ENCODE peak calls at places on chromosomes 5 and 9, in eight cellular contexts. B, D, K, C, Z, A, Y and T are unnamed samples.
A peak's percentile ranks its signal among the peaks of the same experiment; 100 is the strongest.

GRCh38 chr9:138059196-138059595 is 181.6 kb downstream of the CACNA1B start:
- DNase-seq in A (no peak), D (no peak), B (no peak), Y (no peak), K (no peak), C (no peak), Z (no peak), T (no peak)

GRCh38 chr5:45260292-45260691 is 435.9 kb downstream of the HCN1 start:
- DNase-seq in C (no peak), D (no peak), B (no peak), Z (no peak), K (no peak), A (no peak), Y (no peak), T (no peak)

GRCh38 chr5:178437296-178438075 is 152.7 kb downstream of the COL23A1 start:
- DNase-seq in Y (no peak), K (no peak), B (no peak), Z (no peak), A (no peak), D (no peak), C (no peak), T (no peak)

GRCh38 chr5:16756692-16757091 is 139.9 kb upstream of the RETREG1 start:
- DNase-seq in Y (no peak), D (no peak), C (no peak), K (no peak), A (no peak), Z (no peak), B (no peak), T (no peak)

GRCh38 chr5:175689147-175689991 is 31.5 kb downstream of the HRH2 start:
- DNase-seq in Z (no peak), D (no peak), B (peak; percentile 28), C (no peak), A (no peak), K (no peak), Y (no peak), T (no peak)

GRCh38 chr5:103101079-103101732 is 18.7 kb downstream of the GIN1 start:
- DNase-seq in C (no peak), B (no peak), A (no peak), K (no peak), D (peak; percentile 5), Z (no peak), Y (no peak), T (no peak)

GRCh38 chr9:106588601-106589000 is 274.4 kb upstream of the ZNF462 start:
- DNase-seq in D (no peak), B (peak; percentile 7), Y (peak; percentile 32), Z (no peak), C (no peak), K (no peak), A (no peak), T (no peak)

GRCh38 chr9:113785334-113785733 is 90.8 kb upstream of the ZNF618 start:
- DNase-seq in Y (no peak), K (no peak), D (no peak), Z (no peak), C (no peak), A (no peak), B (no peak), T (no peak)

GRCh38 chr5:176413255-176413565 is 3.1 kb downstream of the CLTB start:
- DNase-seq in B (peak; percentile 56), Y (peak; percentile 44), D (peak; percentile 64), A (no peak), K (no peak), Z (no peak), C (no peak), T (no peak)

GRCh38 chr9:19102181-19102630 is 498 bp downstream of the HAUS6 start:
- DNase-seq in Z (peak; percentile 40), B (no peak), A (no peak), D (no peak), Y (no peak), C (peak; percentile 20), K (peak; percentile 63), T (peak; percentile 54)

GRCh38 chr5:5014836-5015235 is 125.3 kb upstream of the ADAMTS16 start:
- DNase-seq in Z (no peak), D (no peak), C (no peak), B (peak; percentile 68), A (no peak), K (no peak), Y (peak; percentile 90), T (peak; percentile 23)

GRCh38 chr5:158384535-158385421 is 525.8 kb upstream of the CLINT1 start:
- DNase-seq in D (peak; percentile 96), C (no peak), Y (peak; percentile 96), B (peak; percentile 99), Z (no peak), A (no peak), K (no peak), T (no peak)

GRCh38 chr5:107772418-107773310 is 101.9 kb upstream of the EFNA5 start:
- DNase-seq in K (no peak), A (no peak), D (no peak), C (no peak), B (no peak), Y (no peak), Z (no peak), T (no peak)

GRCh38 chr9:123955637-123956036 is 25.7 kb upstream of the DENND1A start:
- DNase-seq in A (no peak), B (no peak), D (no peak), Y (no peak), Z (no peak), K (no peak), C (no peak), T (no peak)

GRCh38 chr5:95620870-95621838 is 1.3 kb downstream of the GPR150 start:
- DNase-seq in K (peak; percentile 76), D (peak; percentile 40), C (peak; percentile 21), A (no peak), B (no peak), Z (peak; percentile 43), Y (peak; percentile 9), T (peak; percentile 55)

GRCh38 chr9:111944467-111944866 is 47.9 kb downstream of the UGCG start:
- DNase-seq in A (no peak), K (no peak), Z (no peak), B (peak; percentile 76), D (peak; percentile 79), C (no peak), Y (peak; percentile 77), T (no peak)

GRCh38 chr5:90398726-90399125 is 10.8 kb downstream of the CETN3 start:
- DNase-seq in A (no peak), B (no peak), Y (no peak), K (no peak), D (no peak), Z (no peak), C (no peak), T (no peak)

GRCh38 chr5:27311544-27311943 is 273.2 kb upstream of the CDH9 start:
- DNase-seq in C (no peak), B (peak; percentile 85), Y (peak; percentile 53), Z (no peak), D (peak; percentile 48), K (no peak), A (no peak), T (no peak)

GRCh38 chr5:137666109-137666850 is 69.6 kb downstream of the KLHL3 start:
- DNase-seq in K (peak; percentile 58), D (peak; percentile 46), Y (peak; percentile 19), B (peak; percentile 21), Z (no peak), C (no peak), A (no peak), T (no peak)

GRCh38 chr9:127976498-127976897 is 4.3 kb downstream of the EEIG1 start:
- DNase-seq in Z (peak; percentile 78), K (peak; percentile 56), Y (no peak), C (no peak), B (no peak), D (no peak), A (no peak), T (peak; percentile 36)

GRCh38 chr5:159442210-159442850 is 112.0 kb upstream of the IL12B start:
- DNase-seq in K (no peak), Z (peak; percentile 19), B (no peak), D (no peak), A (no peak), Y (no peak), C (no peak), T (no peak)

GRCh38 chr9:40925149-40925548 is 203.3 kb downstream of the FOXD4L6 start:
- DNase-seq in K (no peak), D (no peak), Z (no peak), Y (no peak), A (no peak), B (no peak), C (no peak), T (no peak)

GRCh38 chr5:129345213-129345925 is 114.7 kb upstream of the ADAMTS19 start:
- DNase-seq in K (no peak), Y (no peak), A (no peak), Z (no peak), B (no peak), C (no peak), D (no peak), T (no peak)